ENCODE peak calls at places on chromosomes 4 and X, in four cellular contexts. N is ovary, L is astrocyte, B is right atrium auricular region. Y is an unnamed sample.

GRCh38 chr4:84956014-84956413 is 10.5 kb downstream of the WDFY3 start:
- DNase-seq in N (no peak), L (no peak), B (no peak), Y (no peak)

GRCh38 chr4:73856518-73856917 is 3.4 kb downstream of the PF4V1 start:
- DNase-seq in N (no peak), L (peak; percentile 70), B (no peak), Y (peak; percentile 16)

GRCh38 chr4:82467442-82467841 is 37.1 kb downstream of the ENOPH1 start:
- DNase-seq in N (no peak), L (peak; percentile 4), B (no peak), Y (no peak)

GRCh38 chr4:107077192-107077591 is 41.1 kb upstream of the DKK2 start:
- DNase-seq in N (no peak), L (no peak), B (no peak), Y (no peak)

GRCh38 chr4:147639388-147639787 is 22.2 kb downstream of the TMEM184C start:
- DNase-seq in N (no peak), L (no peak), B (no peak), Y (no peak)

GRCh38 chr4:5034206-5034605 is 14.9 kb upstream of the CYTL1 start:
- DNase-seq in N (no peak), L (no peak), B (no peak), Y (no peak)

GRCh38 chrX:72280210-72280882 is 3.3 kb upstream of the RPS4X start:
- DNase-seq in N (no peak), L (no peak), B (no peak), Y (no peak)

GRCh38 chr4:26058537-26058936 is 144.5 kb downstream of the SMIM20 start:
- DNase-seq in N (no peak), L (no peak), B (no peak), Y (no peak)

GRCh38 chr4:1288786-1289185 is 905 bp upstream of the MAEA start:
- DNase-seq in N (no peak), L (no peak), B (no peak), Y (no peak)

GRCh38 chrX:153495362-153495751 is 577 bp downstream of the BGN start:
- DNase-seq in N (peak; percentile 59), L (no peak), B (no peak), Y (no peak)

GRCh38 chr4:14178421-14178820 is 550.9 kb upstream of the BOD1L1 start:
- DNase-seq in N (no peak), L (peak; percentile 14), B (no peak), Y (no peak)

GRCh38 chr4:111216791-111217190 is 593.9 kb upstream of the PITX2 start:
- DNase-seq in N (no peak), L (no peak), B (no peak), Y (no peak)

GRCh38 chrX:118350715-118351114 is 4.8 kb downstream of the WDR44 start:
- DNase-seq in N (no peak), L (no peak), B (no peak), Y (no peak)

GRCh38 chrX:134025986-134026731 is 40.8 kb upstream of the GPC3 start:
- DNase-seq in N (no peak), L (no peak), B (no peak), Y (no peak)

GRCh38 chr4:112633477-112634235 is 3.1 kb downstream of the ZGRF1 start:
- DNase-seq in N (no peak), L (peak; percentile 5), B (no peak), Y (no peak)

GRCh38 chr4:30068234-30068633 is 651.9 kb upstream of the PCDH7 start:
- DNase-seq in N (no peak), L (no peak), B (no peak), Y (no peak)

GRCh38 chrX:74906427-74906826 is 18.8 kb downstream of the NEXMIF start:
- DNase-seq in N (no peak), L (no peak), B (no peak), Y (no peak)

GRCh38 chr4:70280567-70280966 is 38.2 kb downstream of the CSN3 start:
- DNase-seq in N (no peak), L (no peak), B (no peak), Y (no peak)

DNA sequence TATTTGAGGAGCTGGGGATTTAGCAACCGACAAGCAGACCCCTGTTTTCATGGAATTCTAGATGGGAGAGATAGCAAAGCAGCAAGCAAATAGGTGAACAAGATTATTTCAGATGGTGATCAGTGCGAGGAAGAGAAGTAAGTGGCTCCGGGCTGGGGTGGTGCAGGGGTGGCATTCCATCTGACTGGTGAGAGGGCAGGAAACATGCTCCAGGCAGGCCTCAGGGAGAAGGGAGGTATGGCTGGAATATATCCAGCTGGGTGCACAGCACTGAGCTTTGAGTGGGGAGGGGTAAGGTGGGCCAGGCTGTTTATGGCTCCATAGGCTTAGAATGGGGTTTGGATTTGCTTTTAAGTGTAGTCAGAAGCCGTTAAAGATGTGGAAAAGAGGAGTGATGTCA is 21.2 kb downstream of the PTTG2 start:
- DNase-seq in N (no peak), L (no peak), B (no peak), Y (no peak)
- H3K4me3 ChIP-seq in N (peak overlapping the region; percentile 5), L (no peak overlapping the region), B (no peak overlapping the region), Y (no peak overlapping the region)

DNA sequence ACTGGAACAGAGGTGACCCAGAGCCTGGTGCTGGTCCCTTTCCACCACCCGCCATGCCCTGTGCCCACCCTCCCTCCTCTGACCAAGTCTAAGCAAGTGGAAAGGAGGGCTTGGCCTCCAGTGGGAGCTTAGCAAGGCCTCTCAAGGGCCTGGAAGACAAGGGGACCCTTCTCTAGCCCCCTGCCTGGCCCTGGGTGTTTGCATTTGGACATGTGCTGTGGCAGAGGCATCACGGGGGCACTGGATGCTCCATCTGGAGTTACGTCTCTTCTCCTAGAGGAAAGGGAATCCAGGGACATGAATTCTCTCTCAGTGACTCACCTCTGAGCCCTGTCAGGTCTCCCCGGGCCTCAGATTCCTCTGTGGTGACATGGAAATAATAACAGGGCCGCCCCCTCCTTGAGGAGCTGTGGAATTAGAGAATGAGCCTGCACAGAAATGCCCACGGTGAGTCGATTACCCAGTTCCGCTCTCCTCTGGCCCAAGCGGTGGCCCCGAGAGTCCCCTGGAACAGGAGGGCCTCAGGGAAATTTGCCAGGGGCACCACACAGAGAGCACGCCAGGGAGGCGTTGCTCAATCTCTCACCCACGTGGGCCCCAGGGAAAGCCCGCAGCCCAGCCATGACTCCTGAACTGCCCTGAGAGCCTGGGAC is 189.7 kb downstream of the BCOR start:
- DNase-seq in N (peak; percentile 72), L (peak; percentile 93), B (peak; percentile 68), Y (peak; percentile 24)
- H3K4me1 ChIP-seq in N (peaks cover 4% of the 10 kb centered on the region), L (peaks cover 33% of the 10 kb centered on the region), B (no peaks in the 10 kb centered on the region), Y (peaks cover 14% of the 10 kb centered on the region)

GRCh38 chr4:67635331-67635730 is 65.6 kb downstream of the UBA6 start:
- DNase-seq in N (no peak), L (no peak), B (no peak), Y (no peak)

GRCh38 chr4:67638157-67638556 is 62.8 kb downstream of the UBA6 start:
- DNase-seq in N (no peak), L (no peak), B (no peak), Y (no peak)

GRCh38 chr4:67634741-67635140 is 66.2 kb downstream of the UBA6 start:
- DNase-seq in N (no peak), L (no peak), B (no peak), Y (no peak)

DNA sequence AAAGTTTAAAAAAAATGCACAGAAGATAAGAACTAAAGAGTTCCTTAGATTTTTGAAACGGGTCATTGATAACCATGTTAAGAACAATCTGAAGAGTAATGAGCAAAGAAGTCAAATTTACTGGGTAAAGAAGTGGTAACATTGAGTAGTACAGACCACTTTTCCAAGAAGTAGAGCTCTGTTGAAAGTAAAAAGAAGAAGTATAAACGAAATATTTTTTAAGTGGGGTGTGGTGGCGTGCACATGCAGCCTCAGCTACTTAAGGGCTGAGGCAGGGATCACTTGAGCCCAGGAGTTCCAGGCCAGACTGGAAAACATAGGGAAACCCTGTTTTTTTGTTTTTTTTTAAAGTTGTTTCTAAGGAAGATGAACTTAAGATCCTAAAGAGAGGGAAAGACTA is 68.5 kb downstream of the UBA6 start:
- DNase-seq in N (no peak), L (no peak), B (no peak), Y (no peak)
- H3K36me3 ChIP-seq in N (no peaks in the 10 kb centered on the region), L (peaks cover 48% of the 10 kb centered on the region), B (peaks cover 29% of the 10 kb centered on the region), Y (no peaks in the 10 kb centered on the region)

GRCh38 chr4:79298027-79298426 is 27.8 kb downstream of the NAA11 start:
- DNase-seq in N (no peak), L (no peak), B (no peak), Y (no peak)

GRCh38 chr4:79297479-79297878 is 28.4 kb downstream of the NAA11 start:
- DNase-seq in N (no peak), L (no peak), B (no peak), Y (no peak)

GRCh38 chr4:79300280-79300679 is 25.6 kb downstream of the NAA11 start:
- DNase-seq in N (no peak), L (no peak), B (no peak), Y (no peak)

GRCh38 chr4:79297029-79297428 is 28.8 kb downstream of the NAA11 start:
- DNase-seq in N (no peak), L (no peak), B (no peak), Y (no peak)

GRCh38 chr4:79298484-79298883 is 27.4 kb downstream of the NAA11 start:
- DNase-seq in N (no peak), L (no peak), B (no peak), Y (no peak)
- H3K4me3 ChIP-seq in N (no peak overlapping the region), L (no peak overlapping the region), B (no peak overlapping the region), Y (no peak overlapping the region)

GRCh38 chrX:65685112-65685511 is 17.7 kb downstream of the MSN start:
- DNase-seq in N (no peak), L (no peak), B (no peak), Y (no peak)

GRCh38 chrX:65688403-65688881 is 21.0 kb downstream of the MSN start:
- DNase-seq in N (no peak), L (peak; percentile 67), B (no peak), Y (no peak)

GRCh38 chrX:65686246-65686645 is 18.8 kb downstream of the MSN start:
- DNase-seq in N (no peak), L (no peak), B (no peak), Y (no peak)

GRCh38 chrX:65689377-65689776 is 21.9 kb downstream of the MSN start:
- DNase-seq in N (no peak), L (no peak), B (no peak), Y (no peak)

GRCh38 chrX:65687367-65687766 is 19.9 kb downstream of the MSN start:
- DNase-seq in N (no peak), L (no peak), B (no peak), Y (no peak)
- H3K4me1 ChIP-seq in N (no peaks in the 10 kb centered on the region), L (peaks cover 44% of the 10 kb centered on the region), B (no peaks in the 10 kb centered on the region), Y (peaks cover 83% of the 10 kb centered on the region)

DNA sequence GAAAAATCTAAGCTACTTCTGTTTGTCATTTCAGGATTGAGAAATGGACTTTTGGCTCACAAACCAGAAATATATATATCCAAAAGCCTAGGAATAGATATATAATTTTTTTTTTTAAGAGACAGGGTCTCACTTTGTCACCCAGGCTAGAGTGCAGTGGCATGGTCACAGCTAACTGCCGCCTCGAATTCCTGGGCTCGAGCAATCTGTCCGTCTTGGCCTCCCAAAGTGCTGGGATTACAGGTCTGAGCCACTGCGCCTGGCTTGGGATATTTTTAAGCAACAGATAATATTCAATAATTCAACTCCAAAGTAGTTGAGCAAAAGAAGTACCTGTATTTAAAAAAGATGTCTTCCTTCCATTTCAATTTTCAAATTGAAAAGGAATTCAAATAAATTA is 112.5 kb downstream of the C4orf51 start:
- DNase-seq in N (no peak), L (no peak), B (no peak), Y (no peak)
- H3K36me3 ChIP-seq in N (no peaks in the 10 kb centered on the region), L (no peaks in the 10 kb centered on the region), B (no peaks in the 10 kb centered on the region), Y (no peaks in the 10 kb centered on the region)

Y was measured in tibial nerve.